ENCODE peak calls at places on chromosomes 12 and 14, in ten cellular contexts. N, O, D, I, G, E, K, J, C and M are unnamed samples.

GRCh38 chr14:21711360-21711961 is 37.8 kb upstream of the OR4E1 start:
- DNase-seq in N (peak; percentile 29), O (peak; percentile 65), D (peak; percentile 60), I (peak; percentile 38), G (peak; percentile 26), E (peak; percentile 18), K (no peak), J (peak; percentile 53), C (peak; percentile 30), M (no peak)

GRCh38 chr14:34064349-34064748 is 113.5 kb upstream of the EGLN3 start:
- DNase-seq in N (no peak), O (no peak), D (no peak), I (no peak), G (no peak), E (peak; percentile 81), K (no peak), J (peak; percentile 11), C (no peak), M (peak; percentile 33)

GRCh38 chr12:3480744-3481143 is 10.3 kb upstream of the PRMT8 start:
- DNase-seq in N (no peak), O (no peak), D (no peak), I (no peak), G (no peak), E (no peak), K (no peak), J (no peak), C (no peak), M (no peak)

GRCh38 chr12:71947645-71948105 is 9.0 kb downstream of the TPH2 start:
- DNase-seq in N (no peak), O (peak; percentile 64), D (peak; percentile 63), I (no peak), G (no peak), E (peak; percentile 54), K (peak; percentile 64), J (peak; percentile 86), C (peak; percentile 82), M (no peak)

GRCh38 chr12:31248815-31249214 is 77.1 kb downstream of the SINHCAF start:
- DNase-seq in N (no peak), O (no peak), D (no peak), I (no peak), G (no peak), E (no peak), K (no peak), J (no peak), C (no peak), M (no peak)

GRCh38 chr12:5467941-5468340 is 36.0 kb downstream of the NTF3 start:
- DNase-seq in N (no peak), O (no peak), D (no peak), I (no peak), G (no peak), E (no peak), K (no peak), J (peak; percentile 73), C (no peak), M (no peak)

GRCh38 chr14:71586131-71586893 is 345.9 kb upstream of the RGS6 start:
- DNase-seq in N (no peak), O (peak; percentile 40), D (no peak), I (no peak), G (no peak), E (peak; percentile 57), K (no peak), J (peak; percentile 59), C (peak; percentile 60), M (no peak)

GRCh38 chr12:27343255-27344000 is 10.8 kb downstream of the BMAL2 start:
- DNase-seq in N (no peak), O (peak; percentile 89), D (peak; percentile 99), I (no peak), G (no peak), E (peak; percentile 97), K (no peak), J (peak; percentile 97), C (no peak), M (peak; percentile 69)

GRCh38 chr14:61537567-61538463 is 157.5 kb upstream of the HIF1A start:
- DNase-seq in N (no peak), O (peak; percentile 76), D (peak; percentile 100), I (peak; percentile 7), G (peak; percentile 95), E (peak; percentile 90), K (no peak), J (peak; percentile 90), C (no peak), M (peak; percentile 98)

GRCh38 chr14:61536661-61537566 is 158.4 kb upstream of the HIF1A start:
- DNase-seq in N (no peak), O (no peak), D (no peak), I (no peak), G (no peak), E (no peak), K (no peak), J (no peak), C (no peak), M (no peak)

GRCh38 chr14:61539631-61540030 is 155.7 kb upstream of the HIF1A start:
- DNase-seq in N (no peak), O (no peak), D (no peak), I (no peak), G (no peak), E (no peak), K (no peak), J (no peak), C (no peak), M (no peak)

GRCh38 chr14:61540931-61541330 is 154.4 kb upstream of the HIF1A start:
- DNase-seq in N (no peak), O (no peak), D (no peak), I (no peak), G (no peak), E (no peak), K (no peak), J (no peak), C (no peak), M (no peak)

GRCh38 chr14:61538464-61539022 is 156.8 kb upstream of the HIF1A start:
- DNase-seq in N (no peak), O (no peak), D (no peak), I (no peak), G (no peak), E (no peak), K (no peak), J (no peak), C (no peak), M (no peak)
- H3K9ac ChIP-seq in N (no peak overlapping the region), O (peak overlapping the region; percentile 49), D (peak overlapping the region; percentile 72), I (no peak overlapping the region), G (peak overlapping the region; percentile 53), E (no peak overlapping the region), K (no peak overlapping the region), J (no peak overlapping the region), C (no peak overlapping the region), M (peak overlapping the region; percentile 67)

DNA sequence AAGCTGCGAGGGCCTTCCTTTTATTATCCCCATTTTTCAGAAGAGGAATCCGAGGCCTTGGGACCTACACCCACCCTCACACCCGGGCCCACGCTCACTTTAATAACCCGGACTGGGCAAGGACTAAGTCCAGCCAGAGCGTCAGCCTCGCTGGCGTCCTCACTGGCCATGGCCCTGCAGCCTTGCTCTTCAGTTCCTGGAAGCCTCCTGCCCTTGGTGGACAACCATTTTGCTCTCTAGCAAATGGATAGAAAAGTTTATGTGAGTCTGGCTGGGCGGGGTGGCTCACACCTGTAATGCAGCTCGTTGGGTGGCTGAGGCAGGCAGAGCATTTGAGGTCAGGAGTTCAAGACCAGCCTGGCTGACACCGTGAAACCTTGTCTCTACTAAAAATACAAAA is 9.8 kb downstream of the RTL1 start:
- DNase-seq in N (no peak), O (no peak), D (no peak), I (no peak), G (no peak), E (no peak), K (no peak), J (no peak), C (no peak), M (no peak)
- H3K36me3 ChIP-seq in N (no peaks in the 10 kb centered on the region), O (peaks cover 85% of the 10 kb centered on the region), D (no peaks in the 10 kb centered on the region), I (no peaks in the 10 kb centered on the region), G (no peaks in the 10 kb centered on the region), E (peaks cover 13% of the 10 kb centered on the region), K (no peaks in the 10 kb centered on the region), J (peaks cover 65% of the 10 kb centered on the region), C (peaks cover 2% of the 10 kb centered on the region), M (no peaks in the 10 kb centered on the region)

DNA sequence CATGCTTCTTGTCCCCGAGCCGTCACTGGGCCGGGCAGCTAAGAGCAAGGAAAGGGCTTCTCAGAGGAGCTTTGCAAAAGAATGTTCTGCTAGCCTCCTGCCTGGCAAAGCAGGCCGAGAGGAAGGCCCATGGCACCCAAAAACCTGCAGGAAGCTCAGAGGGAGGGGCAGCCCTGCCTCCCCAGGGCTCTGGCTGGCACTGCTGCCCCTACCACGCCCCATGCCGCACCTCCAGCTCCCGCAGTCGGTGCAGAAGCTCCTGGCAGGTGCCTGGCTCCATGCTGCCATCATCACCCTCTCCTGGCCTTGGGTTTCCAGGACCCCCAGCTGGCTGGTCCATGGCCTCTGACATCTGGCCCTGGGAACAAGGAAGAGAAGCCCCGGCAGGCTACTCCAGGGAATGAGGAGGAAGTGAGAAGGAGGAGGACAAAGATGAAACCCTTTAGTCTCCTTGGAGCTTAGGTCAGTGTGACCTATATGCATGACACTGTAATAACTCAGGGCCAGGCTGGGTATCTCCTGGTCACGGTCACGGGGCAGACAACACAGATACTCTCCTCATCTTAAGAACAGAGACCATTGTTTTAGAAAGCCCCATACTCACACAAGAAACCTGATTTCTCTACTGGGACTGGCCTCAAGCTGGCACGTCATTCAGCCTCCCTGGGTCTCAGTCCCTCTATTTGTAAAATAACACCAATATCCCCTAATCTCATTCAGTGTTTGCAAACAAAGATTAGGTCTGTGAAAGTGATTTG is 24.3 kb downstream of the NCKAP5L start:
- DNase-seq in N (no peak), O (no peak), D (no peak), I (no peak), G (no peak), E (no peak), K (no peak), J (no peak), C (no peak), M (no peak)
- H3K27ac ChIP-seq in N (no peak overlapping the region), O (no peak overlapping the region), D (no peak overlapping the region), I (no peak overlapping the region), G (no peak overlapping the region), E (no peak overlapping the region), K (no peak overlapping the region), J (no peak overlapping the region), C (no peak overlapping the region), M (no peak overlapping the region)

GRCh38 chr14:77062261-77062660 is 33.8 kb upstream of the IRF2BPL start:
- DNase-seq in N (no peak), O (no peak), D (no peak), I (no peak), G (no peak), E (no peak), K (no peak), J (no peak), C (no peak), M (no peak)

GRCh38 chr14:77058785-77059184 is 30.3 kb upstream of the IRF2BPL start:
- DNase-seq in N (no peak), O (no peak), D (no peak), I (no peak), G (no peak), E (no peak), K (no peak), J (no peak), C (no peak), M (no peak)

GRCh38 chr14:77061630-77062029 is 33.1 kb upstream of the IRF2BPL start:
- DNase-seq in N (no peak), O (no peak), D (no peak), I (no peak), G (no peak), E (no peak), K (no peak), J (no peak), C (no peak), M (no peak)

GRCh38 chr14:77058082-77058481 is 29.6 kb upstream of the IRF2BPL start:
- DNase-seq in N (no peak), O (no peak), D (no peak), I (no peak), G (no peak), E (no peak), K (no peak), J (no peak), C (no peak), M (no peak)

GRCh38 chr14:77059276-77059934 is 30.9 kb upstream of the IRF2BPL start:
- DNase-seq in N (no peak), O (peak; percentile 95), D (peak; percentile 95), I (peak; percentile 77), G (peak; percentile 67), E (peak; percentile 96), K (no peak), J (peak; percentile 91), C (no peak), M (no peak)
- H3K9ac ChIP-seq in N (no peak overlapping the region), O (peak overlapping the region; percentile 51), D (no peak overlapping the region), I (no peak overlapping the region), G (peak overlapping the region; percentile 24), E (peak overlapping the region; percentile 44), K (no peak overlapping the region), J (no peak overlapping the region), C (no peak overlapping the region), M (no peak overlapping the region)